ENCODE peak calls at places on chromosomes 3 and 15, in eight cellular contexts. F is heart left ventricle, E is ovary, R is colonic mucosa, Z is mesothelial cell of epicardium, W is neural crest cell, Q is chondrocyte, P is WTC11. B is an unnamed sample.

GRCh38 chr3:167032267-167032876 is 347.7 kb downstream of the ZBBX start:
- DNase-seq in F (no peak), E (no peak), R (no peak), Z (no peak), W (no peak), Q (no peak), P (no peak), B (no peak)

GRCh38 chr3:46029953-46030543 is 2.8 kb upstream of the XCR1 start:
- DNase-seq in F (no peak), E (no peak), R (no peak), Z (no peak), W (no peak), Q (no peak), P (no peak), B (no peak)

GRCh38 chr3:179266701-179267211 is 15.8 kb upstream of the KCNMB3 start:
- DNase-seq in F (peak; percentile 29), E (no peak), R (no peak), Z (no peak), W (no peak), Q (no peak), P (no peak), B (no peak)

GRCh38 chr3:51530485-51530884 is 8.0 kb upstream of the RAD54L2 start:
- DNase-seq in F (no peak), E (no peak), R (no peak), Z (no peak), W (no peak), Q (no peak), P (no peak), B (no peak)

GRCh38 chr3:195058311-195059005 is 212.5 kb downstream of the XXYLT1 start:
- DNase-seq in F (no peak), E (no peak), R (no peak), Z (no peak), W (no peak), Q (peak; percentile 82), P (no peak), B (no peak)

GRCh38 chr3:123799544-123800351 is 84.4 kb downstream of the MYLK start:
- DNase-seq in F (no peak), E (no peak), R (peak; percentile 73), Z (no peak), W (peak; percentile 27), Q (no peak), P (no peak), B (no peak)

GRCh38 chr3:129313415-129313982 is 34.8 kb downstream of the HMCES start:
- DNase-seq in F (no peak), E (peak; percentile 46), R (no peak), Z (no peak), W (no peak), Q (no peak), P (no peak), B (no peak)

GRCh38 chr3:62110801-62111200 is 262.5 kb downstream of the FEZF2 start:
- DNase-seq in F (no peak), E (no peak), R (no peak), Z (no peak), W (no peak), Q (no peak), P (no peak), B (no peak)

GRCh38 chr3:73781536-73781935 is 156.8 kb upstream of the PDZRN3 start:
- DNase-seq in F (no peak), E (no peak), R (no peak), Z (no peak), W (no peak), Q (no peak), P (no peak), B (no peak)

GRCh38 chr3:185268194-185268809 is 14.5 kb upstream of the EHHADH start:
- DNase-seq in F (no peak), E (no peak), R (no peak), Z (no peak), W (no peak), Q (no peak), P (no peak), B (no peak)

GRCh38 chr3:142976621-142977398 is 13.3 kb upstream of the PAQR9 start:
- DNase-seq in F (peak; percentile 84), E (peak; percentile 82), R (peak; percentile 45), Z (no peak), W (peak; percentile 18), Q (no peak), P (no peak), B (no peak)

GRCh38 chr3:46930176-46930944 is 46.2 kb downstream of the CCDC12 start:
- DNase-seq in F (no peak), E (no peak), R (no peak), Z (no peak), W (no peak), Q (no peak), P (no peak), B (no peak)

GRCh38 chr3:52453496-52454234 is at the start of gene TNNC1:
- DNase-seq in F (peak; percentile 75), E (no peak), R (no peak), Z (no peak), W (no peak), Q (no peak), P (no peak), B (no peak)

GRCh38 chr3:63751459-63751858 is 67.6 kb upstream of the C3orf49 start:
- DNase-seq in F (no peak), E (no peak), R (no peak), Z (no peak), W (no peak), Q (no peak), P (no peak), B (no peak)

GRCh38 chr3:171099911-171100310 is 73.4 kb upstream of the SLC2A2 start:
- DNase-seq in F (no peak), E (no peak), R (no peak), Z (no peak), W (no peak), Q (no peak), P (no peak), B (no peak)

GRCh38 chr15:90099868-90100854 is 2.1 kb downstream of the IDH2 start:
- DNase-seq in F (no peak), E (no peak), R (peak; percentile 62), Z (no peak), W (no peak), Q (no peak), P (no peak), B (no peak)

DNA sequence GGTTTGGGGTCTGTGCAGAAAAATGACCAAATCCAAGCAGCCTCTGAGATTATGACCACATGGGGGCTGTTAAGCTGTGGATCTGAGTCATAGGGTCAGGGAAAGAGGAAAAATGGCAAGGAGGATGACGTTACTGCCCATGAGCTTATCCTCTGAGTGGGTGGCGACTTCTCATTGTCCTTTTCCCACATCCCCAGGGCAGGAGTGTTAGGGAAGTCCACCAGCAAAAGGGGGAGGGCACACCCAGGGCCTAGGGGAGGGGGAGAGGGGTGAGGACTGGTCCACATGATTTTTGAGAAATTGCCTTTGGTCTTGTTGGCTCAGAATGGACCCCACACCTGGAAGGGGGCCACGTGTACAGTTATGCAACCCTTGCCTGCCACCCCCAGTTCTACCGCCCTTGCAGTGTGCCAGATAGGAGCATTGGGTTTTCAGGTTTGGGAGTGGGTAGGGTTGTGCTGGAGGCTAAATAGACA is 2.6 kb downstream of the CD276 start:
- DNase-seq in F (no peak), E (no peak), R (no peak), Z (no peak), W (no peak), Q (no peak), P (no peak), B (no peak)
- TF ChIP-seq CTCF in F (no peak), E (no peak), R (no peak), Z (no peak), W (no peak), Q (peak; percentile 11), P (no peak), B (no peak)

GRCh38 chr3:64928683-64929082 is 240.9 kb upstream of the ADAMTS9 start:
- DNase-seq in F (no peak), E (no peak), R (no peak), Z (no peak), W (no peak), Q (no peak), P (no peak), B (no peak)
- TF ChIP-seq CTCF in F (no peak), E (no peak), R (no peak), Z (no peak), W (no peak), Q (no peak), P (no peak), B (no peak)

GRCh38 chr3:58003093-58003492 is 5.1 kb upstream of the FLNB start:
- DNase-seq in F (no peak), E (no peak), R (no peak), Z (no peak), W (no peak), Q (peak; percentile 30), P (no peak), B (no peak)

GRCh38 chr3:58000713-58001467 is 7.3 kb upstream of the FLNB start:
- DNase-seq in F (no peak), E (no peak), R (peak; percentile 75), Z (no peak), W (no peak), Q (no peak), P (no peak), B (no peak)

GRCh38 chr3:58000306-58000705 is 7.9 kb upstream of the FLNB start:
- DNase-seq in F (no peak), E (no peak), R (no peak), Z (no peak), W (no peak), Q (no peak), P (no peak), B (no peak)

GRCh38 chr3:57999423-58000115 is 8.7 kb upstream of the FLNB start:
- DNase-seq in F (no peak), E (no peak), R (no peak), Z (no peak), W (no peak), Q (no peak), P (no peak), B (no peak)

GRCh38 chr3:58001979-58002378 is 6.2 kb upstream of the FLNB start:
- DNase-seq in F (no peak), E (no peak), R (no peak), Z (no peak), W (no peak), Q (no peak), P (no peak), B (no peak)
- TF ChIP-seq CTCF in F (no peak), E (no peak), R (no peak), Z (no peak), W (no peak), Q (no peak), P (no peak), B (no peak)

DNA sequence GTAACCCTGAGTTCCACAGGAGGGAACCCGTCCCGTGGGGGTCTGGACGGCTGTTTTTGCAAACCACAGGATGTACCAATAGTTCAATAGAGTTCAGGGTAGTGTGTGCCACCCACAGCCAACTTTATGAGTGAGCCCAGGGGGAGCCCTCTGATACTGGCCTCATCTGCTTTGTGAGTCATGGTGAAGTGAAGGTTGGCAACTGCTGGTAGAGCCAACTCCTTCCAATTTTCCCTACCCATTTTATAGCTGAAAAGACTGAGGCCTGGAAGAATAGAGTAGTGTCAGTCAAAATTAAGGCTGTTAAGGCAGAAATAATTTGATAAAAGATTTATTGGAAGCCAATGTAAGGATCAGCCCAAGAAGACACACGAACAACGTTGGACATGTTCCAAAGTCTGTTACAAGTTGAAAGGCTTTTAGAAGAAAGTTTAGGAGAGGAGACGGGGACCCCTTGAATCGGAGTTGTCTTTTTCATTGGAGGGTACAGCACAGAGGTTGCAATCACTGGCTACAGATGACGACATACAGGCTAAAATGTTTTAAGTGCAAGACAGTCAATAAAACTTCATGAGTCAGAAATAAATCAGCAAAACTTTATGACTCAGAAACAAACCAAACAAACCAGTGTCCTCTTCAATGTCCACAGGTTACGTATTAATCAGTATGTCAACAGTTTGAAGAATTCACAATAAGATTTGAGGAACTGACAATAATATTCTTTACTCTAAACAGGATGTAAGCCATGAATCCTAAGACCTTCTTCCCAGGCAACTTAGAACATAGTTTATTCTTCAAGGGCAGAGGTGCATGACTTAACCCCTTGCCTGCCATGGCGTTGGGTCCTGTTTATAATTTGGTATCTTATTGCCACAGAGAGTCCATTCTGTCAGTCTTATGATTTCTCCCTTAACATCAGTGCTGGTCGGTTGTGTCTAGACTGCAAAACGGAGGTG is 62.9 kb upstream of the NR2E3 start:
- DNase-seq in F (no peak), E (no peak), R (peak; percentile 36), Z (no peak), W (no peak), Q (no peak), P (no peak), B (no peak)
- TF ChIP-seq CTCF in F (no peak), E (no peak), R (no peak), Z (no peak), W (no peak), Q (no peak), P (no peak), B (no peak)